ENCODE peak calls at places on chromosomes 5 and 9, in six cellular contexts. K is transverse colon, D is A549, M is ovary, U is stomach, A is H1. B is an unnamed sample.

GRCh38 chr5:154756203-154756870 is 1.2 kb downstream of the LARP1 start:
- DNase-seq in U (peak; percentile 50), K (peak; percentile 60), A (no peak), D (no peak), M (peak; percentile 68), B (no peak)

GRCh38 chr5:169050146-169050571 is 250.8 kb downstream of the SLIT3 start:
- DNase-seq in K (no peak), U (no peak), M (no peak), A (no peak), D (no peak), B (no peak)

GRCh38 chr9:137387034-137387890 is 35.7 kb downstream of the EXD3 start:
- DNase-seq in U (no peak), K (no peak), D (no peak), M (no peak), A (no peak), B (no peak)

GRCh38 chr9:77514886-77515711 is 133.0 kb downstream of the GNA14 start:
- DNase-seq in D (no peak), A (no peak), U (no peak), K (no peak), M (no peak), B (peak; percentile 79)

GRCh38 chr5:34563951-34564705 is 92.0 kb upstream of the RAI14 start:
- DNase-seq in D (no peak), U (peak; percentile 49), M (peak; percentile 46), A (no peak), K (no peak), B (no peak)

GRCh38 chr5:58266402-58266801 is 193.5 kb downstream of the PLK2 start:
- DNase-seq in D (peak; percentile 16), K (no peak), A (no peak), U (no peak), M (no peak), B (no peak)

GRCh38 chr9:17588395-17588794 is 9.5 kb downstream of the SH3GL2 start:
- DNase-seq in M (no peak), A (no peak), K (no peak), U (no peak), D (no peak), B (peak; percentile 34)

GRCh38 chr5:10215366-10215765 is 34.3 kb downstream of the ATPSCKMT start:
- DNase-seq in A (no peak), U (no peak), M (no peak), K (no peak), D (no peak), B (peak; percentile 90)

GRCh38 chr9:124450241-124450924 is at the start of gene ADGRD2:
- DNase-seq in D (no peak), K (no peak), A (peak; percentile 70), U (no peak), M (peak; percentile 37), B (no peak)

GRCh38 chr5:77425998-77426659 is 66.0 kb downstream of the WDR41 start:
- DNase-seq in U (no peak), M (no peak), D (no peak), A (no peak), K (no peak), B (no peak)

GRCh38 chr5:79811904-79812303 is 122.3 kb downstream of the CMYA5 start:
- DNase-seq in K (no peak), D (no peak), M (no peak), U (no peak), A (no peak), B (no peak)

GRCh38 chr9:136031741-136032638 is 63.1 kb downstream of the NACC2 start:
- DNase-seq in A (no peak), K (no peak), M (no peak), U (no peak), D (no peak), B (no peak)

GRCh38 chr5:28831042-28831441 is 1792.7 kb upstream of the CDH9 start:
- DNase-seq in K (no peak), A (no peak), U (no peak), M (no peak), D (no peak), B (no peak)

GRCh38 chr9:9942764-9943424 is 669.9 kb downstream of the PTPRD start:
- DNase-seq in M (peak; percentile 57), K (peak; percentile 50), D (peak; percentile 18), A (peak; percentile 70), U (peak; percentile 58), B (no peak)

GRCh38 chr5:127870914-127871313 is 167.7 kb downstream of the CCDC192 start:
- DNase-seq in K (peak; percentile 56), M (peak; percentile 81), U (peak; percentile 78), A (no peak), D (no peak), B (no peak)

GRCh38 chr5:109916481-109917153 is 226.9 kb downstream of the MAN2A1 start:
- DNase-seq in M (no peak), K (no peak), U (no peak), A (no peak), D (no peak), B (peak; percentile 26)

GRCh38 chr5:6780802-6781391 is 67.7 kb downstream of the TENT4A start:
- DNase-seq in K (no peak), U (no peak), A (no peak), D (peak; percentile 24), M (no peak), B (no peak)

GRCh38 chr9:122090287-122090883 is 2.7 kb downstream of the TTLL11 start:
- DNase-seq in A (no peak), U (no peak), D (no peak), M (no peak), K (no peak), B (no peak)

GRCh38 chr5:65062684-65063083 is 294.0 kb downstream of the CWC27 start:
- DNase-seq in K (no peak), U (no peak), M (no peak), A (no peak), D (peak; percentile 64), B (peak; percentile 57)

GRCh38 chr5:177992466-177992865 is 3.6 kb downstream of the PROP1 start:
- DNase-seq in D (no peak), K (no peak), U (no peak), A (no peak), M (no peak), B (peak; percentile 68)

GRCh38 chr5:141050622-141051525 is at the start of gene PCDHB1:
- DNase-seq in A (no peak), M (no peak), D (no peak), K (no peak), U (no peak), B (no peak)

GRCh38 chr5:59517926-59518585 is 375.5 kb downstream of the PDE4D start:
- DNase-seq in K (no peak), U (no peak), A (no peak), D (peak; percentile 31), M (no peak), B (no peak)

GRCh38 chr9:22141906-22142305 is 132.8 kb upstream of the CDKN2B start:
- DNase-seq in U (no peak), K (no peak), D (no peak), M (peak; percentile 26), A (no peak), B (no peak)

GRCh38 chr5:95669540-95669939 is 13.3 kb downstream of the SPATA9 start:
- DNase-seq in D (no peak), A (no peak), K (peak; percentile 59), M (peak; percentile 83), U (peak; percentile 26), B (peak; percentile 93)

GRCh38 chr5:2696156-2696807 is 55.2 kb downstream of the IRX2 start:
- DNase-seq in U (no peak), K (no peak), M (no peak), D (no peak), A (no peak), B (no peak)

GRCh38 chr5:144951001-144951400 is 780.3 kb downstream of the KCTD16 start:
- DNase-seq in M (no peak), U (no peak), A (no peak), D (no peak), K (no peak), B (no peak)

GRCh38 chr9:105205787-105206511 is 38.5 kb upstream of the SLC44A1 start:
- DNase-seq in A (no peak), D (no peak), K (peak; percentile 44), U (peak; percentile 35), M (peak; percentile 30), B (no peak)

GRCh38 chr5:65771266-65771665 is 49.3 kb downstream of the NLN start:
- DNase-seq in M (no peak), D (no peak), A (no peak), U (no peak), K (no peak), B (no peak)

GRCh38 chr5:170284231-170284630 is 13.3 kb downstream of the LCP2 start:
- DNase-seq in A (no peak), K (no peak), D (no peak), M (no peak), U (no peak), B (no peak)
- H3K4me1 ChIP-seq in A (peaks cover 14% of the 10 kb centered on the region), K (peaks cover 20% of the 10 kb centered on the region), D (no peaks in the 10 kb centered on the region), M (peaks cover 12% of the 10 kb centered on the region), U (peaks cover 59% of the 10 kb centered on the region), B (peaks cover 45% of the 10 kb centered on the region)

DNA sequence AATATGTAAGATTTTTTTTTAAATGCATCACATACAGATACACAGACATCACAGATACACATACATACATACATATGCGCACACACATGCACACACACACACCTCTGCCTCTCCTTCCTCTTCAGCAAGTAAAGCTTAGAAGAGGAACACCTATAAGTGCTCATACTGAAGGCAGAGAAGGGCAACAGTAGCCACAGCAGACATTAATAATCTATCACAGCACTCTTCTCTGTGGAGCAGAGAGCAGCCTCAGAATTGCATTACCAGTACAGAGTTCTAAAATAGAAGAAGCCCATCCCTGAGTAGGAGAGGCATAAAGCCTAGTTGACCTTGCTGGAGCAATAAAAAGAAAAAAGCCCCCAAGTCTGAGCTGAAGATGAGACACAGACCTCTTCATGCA is 110.6 kb downstream of the MLLT3 start:
- DNase-seq in U (no peak), M (no peak), D (no peak), A (no peak), K (no peak), B (no peak)
- TF ChIP-seq EP300 in U (no peak), M (no peak), D (no peak), A (no peak), K (no peak), B (no peak)

GRCh38 chr5:135382131-135382530 is 16.9 kb downstream of the MACROH2A1 start:
- DNase-seq in A (no peak), D (no peak), U (no peak), M (no peak), K (no peak), B (no peak)
- H3K4me1 ChIP-seq in A (no peaks in the 10 kb centered on the region), D (peaks cover 22% of the 10 kb centered on the region), U (peaks cover 59% of the 10 kb centered on the region), M (peaks cover 9% of the 10 kb centered on the region), K (peaks cover 8% of the 10 kb centered on the region), B (peaks cover 62% of the 10 kb centered on the region)

GRCh38 chr5:172733179-172733973 is 37.6 kb downstream of the DUSP1 start:
- DNase-seq in K (peak; percentile 79), U (peak; percentile 69), A (no peak), D (no peak), M (peak; percentile 71), B (peak; percentile 97)
- TF ChIP-seq EP300 in K (peak; percentile 27), U (no peak), A (no peak), D (no peak), M (peak; percentile 57), B (peak; percentile 25)

DNA sequence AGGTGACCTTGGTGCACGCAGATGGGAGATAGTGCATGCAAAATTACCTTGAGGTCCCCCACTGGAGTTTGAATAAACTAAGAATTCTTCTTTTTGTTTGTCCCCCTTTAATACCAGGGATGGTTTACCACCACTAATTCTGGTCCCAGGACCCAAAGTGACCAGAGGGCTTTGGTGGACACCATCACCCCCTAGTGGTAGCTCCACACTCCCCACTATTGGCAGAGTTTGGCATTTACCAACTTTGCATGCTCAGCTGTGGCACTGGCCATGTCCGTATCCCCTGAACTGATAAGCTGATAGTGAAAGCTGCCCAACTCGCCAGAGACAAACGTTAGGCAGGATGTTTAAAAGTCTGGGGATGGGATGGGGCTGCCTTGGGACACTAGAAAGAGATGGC is 3.3 kb downstream of the ASTN2 start:
- DNase-seq in M (no peak), D (peak; percentile 50), K (no peak), U (peak; percentile 71), A (no peak), B (no peak)
- H3K4me1 ChIP-seq in M (peaks cover 1% of the 10 kb centered on the region), D (peaks cover 13% of the 10 kb centered on the region), K (peaks cover 9% of the 10 kb centered on the region), U (peaks cover 38% of the 10 kb centered on the region), A (peaks cover 16% of the 10 kb centered on the region), B (peaks cover 17% of the 10 kb centered on the region)

GRCh38 chr5:142342128-142342981 is 17.5 kb upstream of the SPRY4 start:
- DNase-seq in D (no peak), U (no peak), K (no peak), A (no peak), M (no peak), B (no peak)
- TF ChIP-seq EP300 in D (no peak), U (no peak), K (no peak), A (no peak), M (no peak), B (no peak)

B was measured in esophagus muscularis mucosa.